ENCODE peak calls at places on chromosomes 3 and 15, in eight cellular contexts. H is breast epithelium, F is GM06990, A is tibial artery, J is fibroblast of pulmonary artery, X is BJ, V is mesenchymal stem cell, U is left ventricle myocardium inferior. P is an unnamed sample.

GRCh38 chr15:93803406-93803805 is 428.0 kb upstream of the MCTP2 start:
- DNase-seq in H (no peak), F (no peak), A (peak; percentile 33), J (no peak), X (no peak), V (no peak), U (no peak), P (no peak)

GRCh38 chr3:25910997-25911396 is 121.1 kb downstream of the OXSM start:
- DNase-seq in H (no peak), F (no peak), A (no peak), J (peak; percentile 12), X (no peak), V (peak; percentile 6), U (no peak), P (no peak)

GRCh38 chr15:36469567-36469966 is 109.9 kb upstream of the CDIN1 start:
- DNase-seq in H (no peak), F (no peak), A (no peak), J (peak; percentile 29), X (no peak), V (peak; percentile 27), U (no peak), P (no peak)

GRCh38 chr3:39962566-39962965 is 153.2 kb downstream of the MYRIP start:
- DNase-seq in H (no peak), F (no peak), A (no peak), J (peak; percentile 38), X (no peak), V (no peak), U (no peak), P (no peak)

GRCh38 chr3:13703071-13703470 is 154.1 kb downstream of the FBLN2 start:
- DNase-seq in H (peak; percentile 44), F (no peak), A (peak; percentile 3), J (no peak), X (no peak), V (no peak), U (no peak), P (no peak)

GRCh38 chr15:36221992-36222391 is 357.4 kb upstream of the CDIN1 start:
- DNase-seq in H (no peak), F (no peak), A (no peak), J (no peak), X (no peak), V (no peak), U (no peak), P (no peak)

GRCh38 chr3:124372784-124373183 is 357.5 kb upstream of the UMPS start:
- DNase-seq in H (no peak), F (no peak), A (no peak), J (no peak), X (no peak), V (no peak), U (no peak), P (no peak)

GRCh38 chr15:32651229-32651837 is 9.8 kb downstream of the SCG5 start:
- DNase-seq in H (no peak), F (no peak), A (no peak), J (peak; percentile 75), X (no peak), V (peak; percentile 68), U (no peak), P (no peak)

GRCh38 chr15:89569090-89569745 is 6.1 kb upstream of the TICRR start:
- DNase-seq in H (no peak), F (no peak), A (no peak), J (no peak), X (no peak), V (no peak), U (no peak), P (no peak)

GRCh38 chr3:12568747-12569146 is 11.9 kb downstream of the MKRN2 start:
- DNase-seq in H (no peak), F (no peak), A (no peak), J (no peak), X (no peak), V (no peak), U (no peak), P (no peak)

GRCh38 chr15:96409231-96410138 is 79.0 kb downstream of the NR2F2 start:
- DNase-seq in H (no peak), F (no peak), A (no peak), J (no peak), X (no peak), V (no peak), U (no peak), P (no peak)

GRCh38 chr15:96411056-96412031 is 80.8 kb downstream of the NR2F2 start:
- DNase-seq in H (no peak), F (no peak), A (no peak), J (no peak), X (no peak), V (no peak), U (no peak), P (no peak)

GRCh38 chr15:96412045-96412918 is 81.8 kb downstream of the NR2F2 start:
- DNase-seq in H (no peak), F (no peak), A (no peak), J (no peak), X (no peak), V (no peak), U (no peak), P (no peak)

GRCh38 chr15:96408591-96409183 is 78.2 kb downstream of the NR2F2 start:
- DNase-seq in H (no peak), F (no peak), A (no peak), J (no peak), X (no peak), V (no peak), U (no peak), P (no peak)

DNA sequence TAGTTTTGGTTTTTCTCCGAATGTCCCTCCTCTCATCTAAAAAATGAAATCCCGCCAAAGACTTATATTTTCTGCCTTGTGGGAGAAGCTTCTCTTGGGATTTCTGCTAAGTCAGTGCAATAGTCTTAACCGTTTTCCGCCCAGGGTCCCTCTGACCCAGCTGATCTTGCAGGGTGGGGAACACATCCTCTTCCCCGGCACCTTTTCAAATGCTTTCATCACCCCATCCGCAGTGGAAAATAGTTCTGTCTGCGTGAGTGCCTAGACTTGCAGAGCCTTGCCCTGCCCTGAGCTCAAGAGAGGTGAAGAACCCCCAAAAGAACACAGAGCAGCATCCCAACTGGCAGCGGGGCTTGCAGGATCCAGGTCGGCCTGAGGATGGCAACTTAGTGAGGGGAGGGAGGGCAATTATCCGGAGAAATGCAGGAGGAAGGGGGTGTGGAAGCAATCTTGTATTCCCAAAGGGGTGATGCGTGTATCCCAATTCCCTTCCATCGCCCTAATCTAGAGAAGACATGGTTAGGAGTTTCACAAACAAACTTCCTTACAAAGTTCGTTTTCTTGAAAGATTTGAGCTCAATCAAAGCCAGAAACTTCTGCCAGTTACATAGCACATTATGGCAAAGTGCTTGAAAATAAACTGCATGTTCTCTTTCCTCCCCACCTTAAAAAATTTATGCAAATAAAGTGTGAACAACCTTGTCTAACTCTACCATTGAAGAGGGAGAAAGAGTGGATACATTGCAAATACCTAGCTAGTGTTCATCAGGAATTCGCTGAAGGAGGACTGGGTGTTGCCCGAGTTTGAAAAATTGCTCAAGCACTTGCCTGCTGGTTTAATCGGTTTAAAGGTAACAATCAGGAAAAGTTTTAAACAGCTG is 79.9 kb downstream of the NR2F2 start:
- DNase-seq in H (no peak), F (no peak), A (no peak), J (no peak), X (no peak), V (peak; percentile 17), U (no peak), P (no peak)
- H3K4me3 ChIP-seq in H (no peak overlapping the region), F (no peak overlapping the region), A (no peak overlapping the region), J (no peak overlapping the region), X (no peak overlapping the region), V (peak overlapping the region; percentile 67), U (peak overlapping the region; percentile 59), P (no peak overlapping the region)

DNA sequence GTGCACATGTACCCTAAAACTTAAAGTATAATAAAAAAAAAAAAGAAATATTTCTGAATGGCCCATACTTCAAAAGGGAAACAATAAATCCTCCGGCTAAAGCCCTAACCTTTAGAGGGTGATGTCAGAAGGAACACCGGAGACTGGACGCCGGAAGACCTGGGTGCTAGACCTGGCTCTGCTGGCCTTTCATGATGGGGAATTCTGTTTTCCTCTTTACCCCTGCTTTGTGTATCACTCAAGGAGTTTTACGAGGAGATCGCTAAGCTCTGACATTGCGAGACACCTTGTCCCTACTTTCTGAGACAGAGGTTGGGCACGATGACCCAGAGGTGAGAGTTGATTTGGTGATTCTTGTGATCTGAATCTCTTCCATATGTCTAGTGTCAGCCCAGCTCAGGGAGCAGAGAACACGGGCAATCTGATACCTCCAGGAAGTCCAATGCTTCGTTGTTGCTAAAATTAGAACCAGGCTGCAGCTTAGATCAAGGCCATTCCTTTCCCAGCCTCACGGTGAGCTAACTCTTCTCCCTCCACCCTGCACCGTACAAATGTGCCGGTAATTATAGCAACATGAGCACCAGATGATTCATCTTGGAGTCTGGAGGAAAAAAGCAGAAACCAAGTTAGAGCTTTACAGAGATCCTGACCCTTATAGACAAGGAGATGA is 42.0 kb upstream of the CFAP161 start:
- DNase-seq in H (no peak), F (no peak), A (no peak), J (peak; percentile 81), X (peak; percentile 93), V (peak; percentile 57), U (no peak), P (peak; percentile 94)
- H3K4me3 ChIP-seq in H (no peak overlapping the region), F (no peak overlapping the region), A (no peak overlapping the region), J (no peak overlapping the region), X (no peak overlapping the region), V (peak overlapping the region; percentile 43), U (peak overlapping the region; percentile 37), P (peak overlapping the region; percentile 9)

GRCh38 chr15:39784125-39784524 is 1.5 kb upstream of the FSIP1 start:
- DNase-seq in H (no peak), F (no peak), A (no peak), J (peak; percentile 33), X (no peak), V (peak; percentile 52), U (no peak), P (no peak)

GRCh38 chr15:39782441-39783138 is at the start of gene FSIP1:
- DNase-seq in H (peak; percentile 95), F (peak; percentile 98), A (peak; percentile 98), J (peak; percentile 97), X (peak; percentile 69), V (peak; percentile 98), U (peak; percentile 95), P (peak; percentile 89)

GRCh38 chr15:39781147-39781966 is 1.3 kb downstream of the FSIP1 start:
- DNase-seq in H (no peak), F (no peak), A (no peak), J (no peak), X (no peak), V (no peak), U (no peak), P (no peak)

GRCh38 chr15:39783244-39783820 is 691 bp upstream of the FSIP1 start:
- DNase-seq in H (no peak), F (no peak), A (no peak), J (no peak), X (no peak), V (peak; percentile 27), U (no peak), P (no peak)

GRCh38 chr15:39781967-39782292 is 711 bp downstream of the FSIP1 start:
- DNase-seq in H (no peak), F (no peak), A (no peak), J (no peak), X (no peak), V (no peak), U (no peak), P (no peak)
- H3K4me3 ChIP-seq in H (peak overlapping the region; percentile 63), F (peak overlapping the region; percentile 53), A (peak overlapping the region; percentile 67), J (peak overlapping the region; percentile 84), X (peak overlapping the region; percentile 68), V (peak overlapping the region; percentile 94), U (peak overlapping the region; percentile 86), P (peak overlapping the region; percentile 80)

GRCh38 chr15:82571722-82572222 is 31.5 kb upstream of the RPS17 start:
- DNase-seq in H (no peak), F (no peak), A (peak; percentile 80), J (peak; percentile 59), X (peak; percentile 52), V (peak; percentile 74), U (peak; percentile 53), P (peak; percentile 60)
- H3K4me3 ChIP-seq in H (peak overlapping the region; percentile 37), F (no peak overlapping the region), A (peak overlapping the region; percentile 46), J (peak overlapping the region; percentile 38), X (peak overlapping the region; percentile 42), V (peak overlapping the region; percentile 78), U (peak overlapping the region; percentile 63), P (peak overlapping the region; percentile 48)

P was measured in skeletal muscle cell.